ENCODE peak calls at places on chromosome 11, in eight cellular contexts. One of them, this sample, is unnamed.

GRCh38 chr11:44876923-44877322 is 73.8 kb downstream of the TP53I11 start:
- DNase-seq in left cardiac atrium: no peak
- DNase-seq in iris pigment epithelial cell: no peak
- DNase-seq in fibroblast of lung: no peak
- DNase-seq in stimulated activated CD4-positive, alpha-beta T cell treated with anti-CD3 and anti-CD28 coated beads, TNF-alpha, amount 100 ng/mL, for 24 hours: no peak
- DNase-seq in T follicular helper cell: no peak
- DNase-seq in choroid plexus epithelial cell: no peak
- DNase-seq in NCI-H1092 treated with DMSO at 0.1 percent for 48 hours: no peak
- DNase-seq in this sample: no peak

GRCh38 chr11:120137611-120138521 is at the start of gene TRIM29:
- DNase-seq in left cardiac atrium: no peak
- DNase-seq in choroid plexus epithelial cell: no peak
- DNase-seq in stimulated activated CD4-positive, alpha-beta T cell treated with anti-CD3 and anti-CD28 coated beads, TNF-alpha, amount 100 ng/mL, for 24 hours: no peak
- DNase-seq in NCI-H1092 treated with DMSO at 0.1 percent for 48 hours: no peak
- DNase-seq in iris pigment epithelial cell: no peak
- DNase-seq in T follicular helper cell: no peak
- DNase-seq in fibroblast of lung: no peak
- DNase-seq in this sample: no peak

GRCh38 chr11:86068138-86068861 is 584 bp downstream of the PICALM start:
- DNase-seq in T follicular helper cell: peak; percentile 13
- DNase-seq in iris pigment epithelial cell: no peak
- DNase-seq in left cardiac atrium: peak; percentile 38
- DNase-seq in fibroblast of lung: no peak
- DNase-seq in NCI-H1092 treated with DMSO at 0.1 percent for 48 hours: peak; percentile 36
- DNase-seq in stimulated activated CD4-positive, alpha-beta T cell treated with anti-CD3 and anti-CD28 coated beads, TNF-alpha, amount 100 ng/mL, for 24 hours: peak; percentile 21
- DNase-seq in choroid plexus epithelial cell: no peak
- DNase-seq in this sample: peak; percentile 23

GRCh38 chr11:34495724-34496377 is 17.7 kb downstream of the ELF5 start:
- DNase-seq in T follicular helper cell: no peak
- DNase-seq in NCI-H1092 treated with DMSO at 0.1 percent for 48 hours: peak; percentile 38
- DNase-seq in stimulated activated CD4-positive, alpha-beta T cell treated with anti-CD3 and anti-CD28 coated beads, TNF-alpha, amount 100 ng/mL, for 24 hours: no peak
- DNase-seq in iris pigment epithelial cell: no peak
- DNase-seq in choroid plexus epithelial cell: peak; percentile 60
- DNase-seq in fibroblast of lung: no peak
- DNase-seq in left cardiac atrium: no peak
- DNase-seq in this sample: no peak

GRCh38 chr11:45110562-45110961 is 35.9 kb upstream of the PRDM11 start:
- DNase-seq in fibroblast of lung: peak; percentile 77
- DNase-seq in left cardiac atrium: no peak
- DNase-seq in iris pigment epithelial cell: peak; percentile 61
- DNase-seq in T follicular helper cell: peak; percentile 13
- DNase-seq in NCI-H1092 treated with DMSO at 0.1 percent for 48 hours: peak; percentile 70
- DNase-seq in choroid plexus epithelial cell: peak; percentile 89
- DNase-seq in stimulated activated CD4-positive, alpha-beta T cell treated with anti-CD3 and anti-CD28 coated beads, TNF-alpha, amount 100 ng/mL, for 24 hours: peak; percentile 32
- DNase-seq in this sample: no peak

GRCh38 chr11:8814209-8814922 is 96.6 kb upstream of the AKIP1 start:
- DNase-seq in left cardiac atrium: no peak
- DNase-seq in fibroblast of lung: no peak
- DNase-seq in T follicular helper cell: no peak
- DNase-seq in choroid plexus epithelial cell: no peak
- DNase-seq in stimulated activated CD4-positive, alpha-beta T cell treated with anti-CD3 and anti-CD28 coated beads, TNF-alpha, amount 100 ng/mL, for 24 hours: no peak
- DNase-seq in iris pigment epithelial cell: peak; percentile 36
- DNase-seq in NCI-H1092 treated with DMSO at 0.1 percent for 48 hours: no peak
- DNase-seq in this sample: no peak

GRCh38 chr11:118304227-118304808 is at the start of gene CD3E:
- DNase-seq in fibroblast of lung: no peak
- DNase-seq in iris pigment epithelial cell: no peak
- DNase-seq in choroid plexus epithelial cell: no peak
- DNase-seq in left cardiac atrium: no peak
- DNase-seq in stimulated activated CD4-positive, alpha-beta T cell treated with anti-CD3 and anti-CD28 coated beads, TNF-alpha, amount 100 ng/mL, for 24 hours: peak; percentile 35
- DNase-seq in NCI-H1092 treated with DMSO at 0.1 percent for 48 hours: no peak
- DNase-seq in T follicular helper cell: peak; percentile 46
- DNase-seq in this sample: peak; percentile 48

GRCh38 chr11:133966924-133967598 is 10.3 kb upstream of the IGSF9B start:
- DNase-seq in T follicular helper cell: peak; percentile 37
- DNase-seq in stimulated activated CD4-positive, alpha-beta T cell treated with anti-CD3 and anti-CD28 coated beads, TNF-alpha, amount 100 ng/mL, for 24 hours: peak; percentile 52
- DNase-seq in fibroblast of lung: no peak
- DNase-seq in iris pigment epithelial cell: no peak
- DNase-seq in NCI-H1092 treated with DMSO at 0.1 percent for 48 hours: no peak
- DNase-seq in left cardiac atrium: peak; percentile 74
- DNase-seq in choroid plexus epithelial cell: no peak
- DNase-seq in this sample: peak; percentile 60

GRCh38 chr11:2794947-2795346 is 90.6 kb downstream of the CDKN1C start:
- DNase-seq in fibroblast of lung: no peak
- DNase-seq in left cardiac atrium: peak; percentile 19
- DNase-seq in iris pigment epithelial cell: no peak
- DNase-seq in stimulated activated CD4-positive, alpha-beta T cell treated with anti-CD3 and anti-CD28 coated beads, TNF-alpha, amount 100 ng/mL, for 24 hours: no peak
- DNase-seq in NCI-H1092 treated with DMSO at 0.1 percent for 48 hours: no peak
- DNase-seq in choroid plexus epithelial cell: no peak
- DNase-seq in T follicular helper cell: no peak
- DNase-seq in this sample: peak; percentile 2

GRCh38 chr11:107999759-108000455 is 8.8 kb upstream of the CUL5 start:
- DNase-seq in fibroblast of lung: peak; percentile 37
- DNase-seq in left cardiac atrium: no peak
- DNase-seq in stimulated activated CD4-positive, alpha-beta T cell treated with anti-CD3 and anti-CD28 coated beads, TNF-alpha, amount 100 ng/mL, for 24 hours: no peak
- DNase-seq in NCI-H1092 treated with DMSO at 0.1 percent for 48 hours: peak; percentile 64
- DNase-seq in T follicular helper cell: no peak
- DNase-seq in choroid plexus epithelial cell: peak; percentile 78
- DNase-seq in iris pigment epithelial cell: peak; percentile 58
- DNase-seq in this sample: peak; percentile 38

GRCh38 chr11:124899376-124900145 is 1.9 kb upstream of the ROBO4 start:
- DNase-seq in NCI-H1092 treated with DMSO at 0.1 percent for 48 hours: no peak
- DNase-seq in iris pigment epithelial cell: no peak
- DNase-seq in T follicular helper cell: no peak
- DNase-seq in stimulated activated CD4-positive, alpha-beta T cell treated with anti-CD3 and anti-CD28 coated beads, TNF-alpha, amount 100 ng/mL, for 24 hours: no peak
- DNase-seq in choroid plexus epithelial cell: no peak
- DNase-seq in fibroblast of lung: no peak
- DNase-seq in left cardiac atrium: no peak
- DNase-seq in this sample: no peak

GRCh38 chr11:35171226-35171625 is 32.3 kb downstream of the CD44 start:
- DNase-seq in choroid plexus epithelial cell: no peak
- DNase-seq in NCI-H1092 treated with DMSO at 0.1 percent for 48 hours: no peak
- DNase-seq in stimulated activated CD4-positive, alpha-beta T cell treated with anti-CD3 and anti-CD28 coated beads, TNF-alpha, amount 100 ng/mL, for 24 hours: no peak
- DNase-seq in iris pigment epithelial cell: no peak
- DNase-seq in T follicular helper cell: no peak
- DNase-seq in fibroblast of lung: no peak
- DNase-seq in left cardiac atrium: no peak
- DNase-seq in this sample: no peak

GRCh38 chr11:47377571-47378010 is 756 bp downstream of the SPI1 start:
- DNase-seq in left cardiac atrium: no peak
- DNase-seq in stimulated activated CD4-positive, alpha-beta T cell treated with anti-CD3 and anti-CD28 coated beads, TNF-alpha, amount 100 ng/mL, for 24 hours: no peak
- DNase-seq in T follicular helper cell: no peak
- DNase-seq in fibroblast of lung: no peak
- DNase-seq in choroid plexus epithelial cell: no peak
- DNase-seq in iris pigment epithelial cell: no peak
- DNase-seq in NCI-H1092 treated with DMSO at 0.1 percent for 48 hours: no peak
- DNase-seq in this sample: no peak

GRCh38 chr11:73597340-73597955 is 464 bp downstream of the FAM168A start:
- DNase-seq in T follicular helper cell: no peak
- DNase-seq in fibroblast of lung: no peak
- DNase-seq in iris pigment epithelial cell: no peak
- DNase-seq in left cardiac atrium: no peak
- DNase-seq in choroid plexus epithelial cell: no peak
- DNase-seq in NCI-H1092 treated with DMSO at 0.1 percent for 48 hours: no peak
- DNase-seq in stimulated activated CD4-positive, alpha-beta T cell treated with anti-CD3 and anti-CD28 coated beads, TNF-alpha, amount 100 ng/mL, for 24 hours: no peak
- DNase-seq in this sample: no peak

GRCh38 chr11:69475866-69476714 is 5.4 kb upstream of the LINC01488 start:
- DNase-seq in T follicular helper cell: no peak
- DNase-seq in iris pigment epithelial cell: no peak
- DNase-seq in choroid plexus epithelial cell: no peak
- DNase-seq in NCI-H1092 treated with DMSO at 0.1 percent for 48 hours: no peak
- DNase-seq in left cardiac atrium: peak; percentile 15
- DNase-seq in fibroblast of lung: no peak
- DNase-seq in stimulated activated CD4-positive, alpha-beta T cell treated with anti-CD3 and anti-CD28 coated beads, TNF-alpha, amount 100 ng/mL, for 24 hours: no peak
- DNase-seq in this sample: no peak

GRCh38 chr11:15826826-15827225 is 529.5 kb downstream of the SOX6 start:
- DNase-seq in T follicular helper cell: no peak
- DNase-seq in iris pigment epithelial cell: peak; percentile 5
- DNase-seq in fibroblast of lung: peak; percentile 22
- DNase-seq in stimulated activated CD4-positive, alpha-beta T cell treated with anti-CD3 and anti-CD28 coated beads, TNF-alpha, amount 100 ng/mL, for 24 hours: no peak
- DNase-seq in choroid plexus epithelial cell: peak; percentile 21
- DNase-seq in left cardiac atrium: peak; percentile 52
- DNase-seq in NCI-H1092 treated with DMSO at 0.1 percent for 48 hours: peak; percentile 46
- DNase-seq in this sample: no peak

GRCh38 chr11:1516273-1517067 is 29.9 kb upstream of the MOB2 start:
- DNase-seq in fibroblast of lung: no peak
- DNase-seq in iris pigment epithelial cell: peak; percentile 28
- DNase-seq in choroid plexus epithelial cell: peak; percentile 26
- DNase-seq in stimulated activated CD4-positive, alpha-beta T cell treated with anti-CD3 and anti-CD28 coated beads, TNF-alpha, amount 100 ng/mL, for 24 hours: no peak
- DNase-seq in NCI-H1092 treated with DMSO at 0.1 percent for 48 hours: no peak
- DNase-seq in T follicular helper cell: no peak
- DNase-seq in left cardiac atrium: peak; percentile 16
- DNase-seq in this sample: no peak

GRCh38 chr11:116925050-116925449 is 87.6 kb upstream of the APOA1 start:
- DNase-seq in fibroblast of lung: no peak
- DNase-seq in T follicular helper cell: no peak
- DNase-seq in stimulated activated CD4-positive, alpha-beta T cell treated with anti-CD3 and anti-CD28 coated beads, TNF-alpha, amount 100 ng/mL, for 24 hours: no peak
- DNase-seq in left cardiac atrium: no peak
- DNase-seq in NCI-H1092 treated with DMSO at 0.1 percent for 48 hours: no peak
- DNase-seq in choroid plexus epithelial cell: no peak
- DNase-seq in iris pigment epithelial cell: no peak
- DNase-seq in this sample: peak; percentile 5

GRCh38 chr11:122646549-122647340 is 8.8 kb upstream of the UBASH3B start:
- DNase-seq in NCI-H1092 treated with DMSO at 0.1 percent for 48 hours: peak; percentile 24
- DNase-seq in fibroblast of lung: peak; percentile 63
- DNase-seq in choroid plexus epithelial cell: peak; percentile 42
- DNase-seq in stimulated activated CD4-positive, alpha-beta T cell treated with anti-CD3 and anti-CD28 coated beads, TNF-alpha, amount 100 ng/mL, for 24 hours: no peak
- DNase-seq in T follicular helper cell: no peak
- DNase-seq in left cardiac atrium: no peak
- DNase-seq in iris pigment epithelial cell: peak; percentile 64
- DNase-seq in this sample: no peak

GRCh38 chr11:8777907-8778767 is 95.5 kb downstream of the RPL27A start:
- DNase-seq in fibroblast of lung: peak; percentile 76
- DNase-seq in iris pigment epithelial cell: peak; percentile 21
- DNase-seq in NCI-H1092 treated with DMSO at 0.1 percent for 48 hours: no peak
- DNase-seq in stimulated activated CD4-positive, alpha-beta T cell treated with anti-CD3 and anti-CD28 coated beads, TNF-alpha, amount 100 ng/mL, for 24 hours: no peak
- DNase-seq in left cardiac atrium: peak; percentile 76
- DNase-seq in T follicular helper cell: no peak
- DNase-seq in choroid plexus epithelial cell: peak; percentile 50
- DNase-seq in this sample: no peak

GRCh38 chr11:85745626-85746025 is 59.6 kb upstream of the CCDC89 start:
- DNase-seq in choroid plexus epithelial cell: no peak
- DNase-seq in NCI-H1092 treated with DMSO at 0.1 percent for 48 hours: no peak
- DNase-seq in T follicular helper cell: no peak
- DNase-seq in stimulated activated CD4-positive, alpha-beta T cell treated with anti-CD3 and anti-CD28 coated beads, TNF-alpha, amount 100 ng/mL, for 24 hours: no peak
- DNase-seq in fibroblast of lung: no peak
- DNase-seq in iris pigment epithelial cell: no peak
- DNase-seq in left cardiac atrium: no peak
- DNase-seq in this sample: no peak

GRCh38 chr11:60835472-60835871 is 6.4 kb upstream of the CCDC86 start:
- DNase-seq in iris pigment epithelial cell: no peak
- DNase-seq in T follicular helper cell: no peak
- DNase-seq in left cardiac atrium: no peak
- DNase-seq in stimulated activated CD4-positive, alpha-beta T cell treated with anti-CD3 and anti-CD28 coated beads, TNF-alpha, amount 100 ng/mL, for 24 hours: no peak
- DNase-seq in NCI-H1092 treated with DMSO at 0.1 percent for 48 hours: no peak
- DNase-seq in choroid plexus epithelial cell: no peak
- DNase-seq in fibroblast of lung: no peak
- DNase-seq in this sample: no peak